ENCODE peak calls at places on chromosome 10, in five cellular contexts. One of them, this sample, is unnamed.

GRCh38 chr10:6058677-6059475 is 3.3 kb downstream of the IL2RA start:
- DNase-seq in GM06990: no peak
- DNase-seq in naive thymus-derived CD4-positive, alpha-beta T cell: no peak
- DNase-seq in NCI-H2081: no peak
- DNase-seq in iPS-NIHi11: no peak
- DNase-seq in this sample: no peak

GRCh38 chr10:29807407-29807806 is 172.6 kb upstream of the SVIL start:
- DNase-seq in naive thymus-derived CD4-positive, alpha-beta T cell: no peak
- DNase-seq in iPS-NIHi11: no peak
- DNase-seq in GM06990: no peak
- DNase-seq in NCI-H2081: no peak
- DNase-seq in this sample: no peak

GRCh38 chr10:91597397-91597881 is 35.4 kb downstream of the PPP1R3C start:
- DNase-seq in iPS-NIHi11: no peak
- DNase-seq in naive thymus-derived CD4-positive, alpha-beta T cell: no peak
- DNase-seq in GM06990: no peak
- DNase-seq in NCI-H2081: peak; percentile 14
- DNase-seq in this sample: no peak

GRCh38 chr10:70660722-70661121 is 11.6 kb upstream of the ADAMTS14 start:
- DNase-seq in iPS-NIHi11: no peak
- DNase-seq in GM06990: no peak
- DNase-seq in NCI-H2081: no peak
- DNase-seq in naive thymus-derived CD4-positive, alpha-beta T cell: no peak
- DNase-seq in this sample: no peak

GRCh38 chr10:102743588-102744373 is at the start of gene WBP1L:
- DNase-seq in GM06990: peak; percentile 91
- DNase-seq in NCI-H2081: peak; percentile 96
- DNase-seq in naive thymus-derived CD4-positive, alpha-beta T cell: peak; percentile 97
- DNase-seq in iPS-NIHi11: peak; percentile 98
- DNase-seq in this sample: peak; percentile 95

GRCh38 chr10:6796231-6796630 is 216.2 kb upstream of the PRKCQ start:
- DNase-seq in iPS-NIHi11: no peak
- DNase-seq in GM06990: no peak
- DNase-seq in NCI-H2081: no peak
- DNase-seq in naive thymus-derived CD4-positive, alpha-beta T cell: no peak
- DNase-seq in this sample: no peak

GRCh38 chr10:26725837-26726727 is 28.6 kb downstream of the PDSS1 start:
- DNase-seq in naive thymus-derived CD4-positive, alpha-beta T cell: peak; percentile 48
- DNase-seq in iPS-NIHi11: peak; percentile 56
- DNase-seq in NCI-H2081: peak; percentile 30
- DNase-seq in GM06990: no peak
- DNase-seq in this sample: no peak

GRCh38 chr10:27513451-27514191 is 9.5 kb downstream of the RAB18 start:
- DNase-seq in GM06990: no peak
- DNase-seq in iPS-NIHi11: no peak
- DNase-seq in naive thymus-derived CD4-positive, alpha-beta T cell: no peak
- DNase-seq in NCI-H2081: no peak
- DNase-seq in this sample: no peak

GRCh38 chr10:72008096-72008933 is 44.1 kb downstream of the CHST3 start:
- DNase-seq in naive thymus-derived CD4-positive, alpha-beta T cell: no peak
- DNase-seq in iPS-NIHi11: no peak
- DNase-seq in NCI-H2081: no peak
- DNase-seq in GM06990: no peak
- DNase-seq in this sample: no peak

GRCh38 chr10:54900584-54900983 is 99.6 kb upstream of the PCDH15 start:
- DNase-seq in NCI-H2081: no peak
- DNase-seq in iPS-NIHi11: no peak
- DNase-seq in GM06990: no peak
- DNase-seq in naive thymus-derived CD4-positive, alpha-beta T cell: no peak
- DNase-seq in this sample: no peak

GRCh38 chr10:132044803-132045202 is 20.9 kb upstream of the JAKMIP3 start:
- DNase-seq in NCI-H2081: no peak
- DNase-seq in GM06990: no peak
- DNase-seq in iPS-NIHi11: no peak
- DNase-seq in naive thymus-derived CD4-positive, alpha-beta T cell: no peak
- DNase-seq in this sample: no peak

This sample was measured in NCI-H524.